ENCODE peak calls at places on chromosomes 11 and 22, in nine cellular contexts. O is upper lobe of right lung, X is cardiac muscle cell, M is mesothelial cell of epicardium, R is brain microvascular endothelial cell, G is PC-3, P is astrocyte of the cerebellum, W is foreskin fibroblast, H is A673. N is an unnamed sample.

GRCh38 chr11:17266781-17267180 is 9.8 kb upstream of the NUCB2 start:
- DNase-seq in O (no peak), X (no peak), M (no peak), R (no peak), G (no peak), P (no peak), W (no peak), H (no peak), N (no peak)

GRCh38 chr11:76083563-76084451 is 122.5 kb downstream of the WNT11 start:
- DNase-seq in O (no peak), X (no peak), M (no peak), R (peak), G (peak), P (no peak), W (peak), H (peak), N (no peak)

GRCh38 chr11:69820441-69820840 is 1.2 kb upstream of the FGF3 start:
- DNase-seq in O (no peak), X (no peak), M (no peak), R (no peak), G (no peak), P (no peak), W (no peak), H (no peak), N (no peak)

GRCh38 chr11:17811416-17811815 is 76.8 kb downstream of the KCNC1 start:
- DNase-seq in O (no peak), X (no peak), M (no peak), R (no peak), G (no peak), P (no peak), W (no peak), H (no peak), N (no peak)

GRCh38 chr11:104650234-104650633 is 248.0 kb downstream of the CASP12 start:
- DNase-seq in O (no peak), X (no peak), M (no peak), R (no peak), G (no peak), P (no peak), W (no peak), H (peak), N (no peak)

GRCh38 chr11:68050371-68050841 is 11.6 kb downstream of the TCIRG1 start:
- DNase-seq in O (peak), X (no peak), M (no peak), R (no peak), G (no peak), P (no peak), W (no peak), H (no peak), N (no peak)

GRCh38 chr22:34847072-34847471 is 218.9 kb upstream of the ISX start:
- DNase-seq in O (no peak), X (no peak), M (no peak), R (no peak), G (no peak), P (no peak), W (no peak), H (no peak), N (no peak)

GRCh38 chr11:57903441-57904123 is 120.1 kb upstream of the OR9Q1 start:
- DNase-seq in O (no peak), X (no peak), M (no peak), R (no peak), G (peak), P (no peak), W (no peak), H (no peak), N (peak)

GRCh38 chr11:125591659-125592304 is 870 bp upstream of the STT3A start:
- DNase-seq in O (peak), X (no peak), M (peak), R (peak), G (peak), P (no peak), W (peak), H (peak), N (no peak)

GRCh38 chr22:41952713-41953112 is 763 bp downstream of the SMIM45 start:
- DNase-seq in O (no peak), X (no peak), M (no peak), R (no peak), G (no peak), P (no peak), W (peak), H (no peak), N (no peak)

GRCh38 chr22:41963453-41964105 is 5.7 kb upstream of the SEPTIN3 start:
- DNase-seq in O (peak), X (peak), M (no peak), R (no peak), G (no peak), P (peak), W (no peak), H (no peak), N (no peak)

DNA sequence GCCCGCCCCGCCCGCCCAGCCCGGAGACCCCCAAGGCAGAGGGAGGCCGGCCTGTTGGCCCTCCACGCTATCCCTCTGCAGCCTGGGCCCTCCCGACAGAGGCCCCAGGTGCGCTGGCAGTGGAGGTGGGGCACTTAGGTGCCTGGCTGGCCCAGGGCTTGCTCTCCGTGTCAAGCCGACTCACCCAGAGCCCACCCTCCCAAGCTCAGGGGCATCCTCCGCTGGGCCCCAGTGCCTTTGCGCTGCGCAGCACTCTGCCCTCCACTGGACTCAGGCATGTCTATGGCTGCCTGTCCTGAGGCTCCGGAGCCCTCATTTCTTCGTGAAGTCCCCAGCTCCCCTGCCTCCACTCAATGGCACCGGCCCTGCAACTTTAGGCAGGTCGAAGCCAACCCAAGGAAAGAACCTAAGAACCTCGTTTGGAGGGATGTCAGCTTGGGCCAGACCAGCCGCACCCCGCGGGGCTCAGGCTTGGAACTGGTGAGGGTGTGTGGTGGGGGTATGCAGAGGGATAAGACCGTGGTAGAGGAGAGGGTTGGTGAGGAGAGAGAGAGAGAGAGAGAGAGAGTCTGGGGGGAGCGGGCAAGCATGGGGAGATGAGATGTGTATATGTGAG is 6.1 kb downstream of the SMIM45 start:
- DNase-seq in O (no peak), X (no peak), M (no peak), R (no peak), G (no peak), P (no peak), W (no peak), H (no peak), N (no peak)
- TF ChIP-seq CTCF in O (peak), X (no peak), M (peak), R (no peak), G (no peak), P (no peak), W (no peak), H (no peak), N (no peak)

GRCh38 chr11:120228794-120229384 is 11.1 kb upstream of the POU2F3 start:
- DNase-seq in O (no peak), X (no peak), M (no peak), R (no peak), G (no peak), P (no peak), W (no peak), H (no peak), N (no peak)
- TF ChIP-seq CTCF in O (peak), X (no peak), M (no peak), R (peak), G (peak), P (peak), W (peak), H (peak), N (no peak)

GRCh38 chr11:65489061-65489705 is 9.7 kb upstream of the MALAT1 start:
- DNase-seq in O (peak), X (peak), M (no peak), R (peak), G (no peak), P (no peak), W (peak), H (no peak), N (no peak)

GRCh38 chr11:65485820-65486219 is 13.0 kb upstream of the MALAT1 start:
- DNase-seq in O (no peak), X (no peak), M (no peak), R (no peak), G (no peak), P (no peak), W (no peak), H (no peak), N (no peak)

GRCh38 chr11:65486570-65487466 is 12.0 kb upstream of the MALAT1 start:
- DNase-seq in O (peak), X (no peak), M (no peak), R (no peak), G (no peak), P (no peak), W (no peak), H (no peak), N (no peak)

GRCh38 chr11:65488273-65489058 is 10.4 kb upstream of the MALAT1 start:
- DNase-seq in O (peak), X (peak), M (no peak), R (peak), G (no peak), P (no peak), W (peak), H (peak), N (no peak)

GRCh38 chr11:65487467-65488272 is 11.2 kb upstream of the MALAT1 start:
- DNase-seq in O (peak), X (peak), M (peak), R (peak), G (peak), P (peak), W (peak), H (peak), N (no peak)
- TF ChIP-seq CTCF in O (no peak), X (no peak), M (no peak), R (no peak), G (no peak), P (no peak), W (no peak), H (no peak), N (no peak)

DNA sequence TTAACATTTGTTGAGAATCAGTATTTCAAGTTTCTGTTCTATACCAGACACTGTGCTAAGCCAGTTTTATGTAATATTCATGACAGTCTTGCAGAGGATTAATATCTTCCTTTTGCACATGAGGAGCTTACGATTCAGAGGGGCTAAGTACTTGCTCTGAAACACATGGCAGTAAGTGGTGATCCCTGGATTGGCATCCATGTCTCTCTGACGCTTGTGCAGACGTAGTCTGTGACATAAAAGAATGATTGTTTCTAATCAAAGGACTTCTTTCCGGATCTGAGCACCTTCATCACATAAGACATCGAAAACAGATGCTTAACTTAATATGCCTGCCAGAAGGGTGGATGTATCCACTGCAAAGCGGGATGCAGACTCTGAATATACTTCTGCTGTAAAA is 74.7 kb downstream of the ARHGAP42 start:
- DNase-seq in O (no peak), X (no peak), M (no peak), R (no peak), G (no peak), P (no peak), W (no peak), H (no peak), N (no peak)
- TF ChIP-seq CTCF in O (no peak), X (no peak), M (no peak), R (no peak), G (no peak), P (no peak), W (no peak), H (no peak), N (no peak)

DNA sequence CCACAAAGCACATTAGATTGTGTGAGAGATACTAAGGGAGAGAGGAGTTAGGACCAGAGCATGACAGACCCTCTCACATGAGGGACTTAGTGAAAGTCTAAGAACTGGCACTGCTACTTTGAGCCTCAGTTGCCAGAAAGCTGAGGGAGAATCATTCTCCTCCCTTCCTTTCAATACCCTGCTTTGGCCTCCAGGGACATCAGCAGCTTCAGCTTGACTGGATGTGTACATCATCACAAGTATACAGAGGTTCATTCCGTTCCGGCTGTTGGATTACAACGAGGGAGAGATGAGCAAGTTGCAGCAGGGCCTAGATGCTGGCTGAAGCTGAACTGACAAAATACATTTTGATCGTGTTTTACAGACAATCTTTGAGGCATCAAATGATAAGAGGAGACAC is 15.7 kb upstream of the ANO5 start:
- DNase-seq in O (no peak), X (no peak), M (no peak), R (no peak), G (no peak), P (no peak), W (no peak), H (no peak), N (no peak)
- TF ChIP-seq CTCF in O (no peak), X (no peak), M (no peak), R (no peak), G (no peak), P (no peak), W (no peak), H (peak), N (no peak)

GRCh38 chr11:29527391-29527936 is 489.4 kb downstream of the KCNA4 start:
- DNase-seq in O (no peak), X (peak), M (no peak), R (peak), G (peak), P (peak), W (peak), H (peak), N (no peak)
- TF ChIP-seq CTCF in O (peak), X (peak), M (no peak), R (peak), G (peak), P (peak), W (peak), H (peak), N (peak)

DNA sequence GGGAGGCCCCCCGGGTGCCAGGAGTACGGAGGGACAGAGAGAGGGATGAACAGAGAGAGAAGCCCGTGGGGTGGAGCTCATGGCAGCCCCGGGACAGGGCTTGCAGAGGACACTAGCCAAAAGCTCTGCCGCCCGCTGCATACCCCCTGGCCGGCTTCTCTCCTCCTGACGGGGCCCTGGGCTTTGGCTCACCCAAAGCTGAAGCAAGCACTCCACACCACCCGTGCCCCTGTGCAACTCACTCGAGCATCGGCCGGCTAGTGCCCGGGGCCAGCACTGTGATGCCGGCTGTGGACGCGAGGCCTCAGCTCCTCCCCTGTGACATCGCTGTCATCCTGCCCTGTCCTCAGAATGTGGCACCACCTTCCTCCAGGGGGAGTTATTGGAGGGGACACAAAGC is 429.6 kb downstream of the BRD1 start:
- DNase-seq in O (no peak), X (no peak), M (no peak), R (no peak), G (no peak), P (no peak), W (no peak), H (no peak), N (no peak)
- TF ChIP-seq CTCF in O (no peak), X (no peak), M (no peak), R (no peak), G (no peak), P (no peak), W (no peak), H (no peak), N (no peak)

GRCh38 chr22:23376256-23376655 is 195.9 kb downstream of the BCR start:
- DNase-seq in O (no peak), X (peak), M (no peak), R (no peak), G (peak), P (no peak), W (peak), H (peak), N (no peak)
- TF ChIP-seq CTCF in O (peak), X (peak), M (no peak), R (peak), G (peak), P (no peak), W (no peak), H (peak), N (peak)

GRCh38 chr11:116788534-116788933 is 711 bp upstream of the ZPR1 start:
- DNase-seq in O (no peak), X (no peak), M (no peak), R (no peak), G (no peak), P (no peak), W (no peak), H (no peak), N (no peak)

GRCh38 chr11:116786966-116787365 is 857 bp downstream of the ZPR1 start:
- DNase-seq in O (no peak), X (no peak), M (no peak), R (no peak), G (no peak), P (no peak), W (no peak), H (no peak), N (no peak)

GRCh38 chr11:116787786-116788486 is at the start of gene ZPR1:
- DNase-seq in O (peak), X (peak), M (peak), R (peak), G (peak), P (no peak), W (peak), H (peak), N (no peak)

GRCh38 chr11:116787436-116787785 is 412 bp downstream of the ZPR1 start:
- DNase-seq in O (no peak), X (no peak), M (no peak), R (no peak), G (peak), P (no peak), W (peak), H (no peak), N (no peak)

DNA sequence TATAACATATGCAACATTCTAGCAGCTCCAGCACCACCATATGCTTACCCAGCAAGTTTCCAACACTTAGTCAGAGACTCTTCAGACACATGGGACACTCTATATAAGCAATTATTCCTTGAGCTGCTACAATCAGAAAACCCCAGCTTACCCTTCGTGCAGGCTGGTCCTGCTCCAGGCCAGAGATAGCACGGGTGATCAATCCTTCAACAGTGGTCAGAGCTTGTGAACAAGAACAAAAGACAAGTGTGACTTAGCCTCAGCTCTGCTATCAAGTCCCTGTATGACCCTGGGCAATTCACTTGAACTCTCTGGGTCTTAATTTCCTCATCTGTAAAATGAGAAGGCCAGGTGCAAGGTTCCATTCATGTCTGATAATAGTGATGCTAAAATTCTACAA is 1.5 kb downstream of the ZPR1 start:
- DNase-seq in O (no peak), X (no peak), M (no peak), R (no peak), G (no peak), P (no peak), W (no peak), H (no peak), N (no peak)
- TF ChIP-seq CTCF in O (no peak), X (no peak), M (no peak), R (no peak), G (no peak), P (no peak), W (no peak), H (no peak), N (no peak)